ENCODE peak calls at places on chromosomes 16 and 17, in seven cellular contexts. H, T, Y, Q, U, N and A are unnamed samples.
A peak's percentile ranks its signal among the peaks of the same experiment; 100 is the strongest.

GRCh38 chr16:67987460-67988160 is 7.3 kb upstream of the DPEP3 start:
- DNase-seq in H (no peak), T (peak; percentile 18), Y (no peak), Q (no peak), U (no peak), N (no peak), A (no peak)

GRCh38 chr16:88904676-88905365 is 38.4 kb upstream of the PABPN1L start:
- DNase-seq in H (no peak), T (peak; percentile 6), Y (no peak), Q (no peak), U (no peak), N (no peak), A (no peak)

GRCh38 chr16:90035902-90036301 is 16.6 kb upstream of the DBNDD1 start:
- DNase-seq in H (no peak), T (no peak), Y (no peak), Q (no peak), U (no peak), N (no peak), A (no peak)

GRCh38 chr17:61486135-61487120 is 34.2 kb downstream of the TBX4 start:
- DNase-seq in H (no peak), T (no peak), Y (no peak), Q (no peak), U (no peak), N (no peak), A (no peak)

GRCh38 chr17:64328036-64328874 is 62.4 kb downstream of the PECAM1 start:
- DNase-seq in H (no peak), T (no peak), Y (no peak), Q (no peak), U (no peak), N (no peak), A (no peak)

GRCh38 chr16:785563-786535 is 2.3 kb downstream of the RPUSD1 start:
- DNase-seq in H (no peak), T (peak; percentile 48), Y (no peak), Q (peak; percentile 95), U (peak; percentile 37), N (peak; percentile 56), A (peak; percentile 71)

GRCh38 chr17:75041656-75042280 is 5.0 kb downstream of the ATP5PD start:
- DNase-seq in H (no peak), T (no peak), Y (no peak), Q (no peak), U (no peak), N (no peak), A (no peak)

GRCh38 chr16:57388359-57389086 is 16.0 kb upstream of the CCL17 start:
- DNase-seq in H (no peak), T (peak; percentile 7), Y (no peak), Q (no peak), U (no peak), N (no peak), A (no peak)

GRCh38 chr17:76262732-76263344 is 2.3 kb upstream of the UBALD2 start:
- DNase-seq in H (no peak), T (peak; percentile 94), Y (peak; percentile 59), Q (no peak), U (no peak), N (no peak), A (peak; percentile 94)

GRCh38 chr16:19520861-19521331 is 1.0 kb downstream of the GDE1 start:
- DNase-seq in H (no peak), T (peak; percentile 67), Y (no peak), Q (no peak), U (peak; percentile 54), N (no peak), A (peak; percentile 66)

GRCh38 chr16:674968-675883 is at the start of gene RHBDL1:
- DNase-seq in H (no peak), T (no peak), Y (no peak), Q (peak; percentile 60), U (peak; percentile 42), N (peak; percentile 68), A (peak; percentile 42)

GRCh38 chr16:85626191-85626951 is 13.2 kb downstream of the GSE1 start:
- DNase-seq in H (no peak), T (no peak), Y (peak; percentile 97), Q (peak; percentile 64), U (no peak), N (no peak), A (no peak)

GRCh38 chr17:2980904-2981246 is 82.5 kb downstream of the OR1D5 start:
- DNase-seq in H (no peak), T (no peak), Y (no peak), Q (no peak), U (no peak), N (no peak), A (no peak)

GRCh38 chr16:87008664-87009063 is 308.5 kb downstream of the C16orf95 start:
- DNase-seq in H (no peak), T (no peak), Y (no peak), Q (no peak), U (no peak), N (no peak), A (no peak)

GRCh38 chr17:45123076-45123770 is 9.1 kb downstream of the PLCD3 start:
- DNase-seq in H (no peak), T (no peak), Y (no peak), Q (no peak), U (no peak), N (no peak), A (no peak)

GRCh38 chr16:31568577-31569359 is 41.1 kb downstream of the AHSP start:
- DNase-seq in H (no peak), T (no peak), Y (no peak), Q (peak; percentile 13), U (no peak), N (peak; percentile 10), A (no peak)

GRCh38 chr16:86504315-86505184 is 5.8 kb upstream of the FOXF1 start:
- DNase-seq in H (no peak), T (no peak), Y (no peak), Q (no peak), U (no peak), N (no peak), A (no peak)

GRCh38 chr16:89793955-89794354 is 22.5 kb downstream of the FANCA start:
- DNase-seq in H (no peak), T (no peak), Y (no peak), Q (no peak), U (no peak), N (no peak), A (no peak)

GRCh38 chr17:66944365-66945203 is 19.9 kb upstream of the CACNG4 start:
- DNase-seq in H (no peak), T (peak; percentile 54), Y (no peak), Q (no peak), U (peak; percentile 38), N (no peak), A (peak; percentile 65)

GRCh38 chr16:81181013-81181720 is 57.3 kb upstream of the BCO1 start:
- DNase-seq in H (peak; percentile 94), T (peak; percentile 96), Y (no peak), Q (peak; percentile 88), U (peak; percentile 97), N (peak; percentile 81), A (peak; percentile 85)

GRCh38 chr16:10740845-10741208 is 2.8 kb upstream of the NUBP1 start:
- DNase-seq in H (no peak), T (no peak), Y (no peak), Q (no peak), U (no peak), N (no peak), A (no peak)

GRCh38 chr17:48051278-48051677 is 3.1 kb downstream of the NFE2L1 start:
- DNase-seq in H (no peak), T (no peak), Y (no peak), Q (no peak), U (no peak), N (no peak), A (no peak)

GRCh38 chr16:52069866-52070265 is 477.1 kb downstream of the TOX3 start:
- DNase-seq in H (no peak), T (peak; percentile 2), Y (peak; percentile 56), Q (no peak), U (peak; percentile 11), N (no peak), A (peak; percentile 63)